ENCODE peak calls at places on chromosome 7, in nine cellular contexts. M is activated T-helper 1 cell treated with anti-CD3 and anti-CD28 coated beads, Interleukin-2, amount 50 U/mL, for 16 hours; Y is LoVo; X is Calu3; S is DMS 273 treated with DMSO at 0.1 percent for 48 hours; F is PC-9; B is Daoy; H is mucosa of gallbladder; T is T-helper 2 cell. G is an unnamed sample.

GRCh38 chr7:21514071-21514470 is 28.8 kb upstream of the DNAH11 start:
- DNase-seq in M (no peak), Y (no peak), X (no peak), S (no peak), F (no peak), B (no peak), H (no peak), T (no peak), G (no peak)

GRCh38 chr7:87316846-87317545 is 28.5 kb upstream of the CROT start:
- DNase-seq in M (no peak), Y (peak), X (no peak), S (no peak), F (peak), B (peak), H (no peak), T (no peak), G (no peak)

GRCh38 chr7:21914671-21915070 is 31.0 kb downstream of the CDCA7L start:
- DNase-seq in M (no peak), Y (no peak), X (no peak), S (no peak), F (no peak), B (no peak), H (no peak), T (no peak), G (no peak)

GRCh38 chr7:44224951-44225565 is 24.3 kb downstream of the YKT6 start:
- DNase-seq in M (no peak), Y (no peak), X (no peak), S (no peak), F (no peak), B (no peak), H (no peak), T (no peak), G (no peak)

GRCh38 chr7:156090988-156091387 is 278.7 kb upstream of the SHH start:
- DNase-seq in M (no peak), Y (no peak), X (no peak), S (no peak), F (no peak), B (no peak), H (no peak), T (no peak), G (no peak)

GRCh38 chr7:21944616-21945373 is 904 bp downstream of the CDCA7L start:
- DNase-seq in M (no peak), Y (peak), X (peak), S (peak), F (peak), B (peak), H (peak), T (no peak), G (peak)

GRCh38 chr7:108358553-108358952 is 97.7 kb downstream of the NRCAM start:
- DNase-seq in M (no peak), Y (peak), X (peak), S (peak), F (peak), B (peak), H (peak), T (no peak), G (no peak)

GRCh38 chr7:116098175-116098574 is 67.6 kb upstream of the TFEC start:
- DNase-seq in M (no peak), Y (no peak), X (no peak), S (no peak), F (no peak), B (no peak), H (no peak), T (no peak), G (no peak)

GRCh38 chr7:127632276-127632910 is 14.5 kb upstream of the PAX4 start:
- DNase-seq in M (no peak), Y (no peak), X (no peak), S (no peak), F (no peak), B (no peak), H (no peak), T (no peak), G (no peak)

GRCh38 chr7:13979671-13980438 is 9.6 kb downstream of the ETV1 start:
- DNase-seq in M (no peak), Y (no peak), X (no peak), S (no peak), F (no peak), B (no peak), H (no peak), T (no peak), G (no peak)

GRCh38 chr7:135320277-135320676 is 86.6 kb downstream of the STRA8 start:
- DNase-seq in M (no peak), Y (peak), X (peak), S (peak), F (no peak), B (peak), H (peak), T (no peak), G (peak)

GRCh38 chr7:139696547-139696946 is 81.3 kb downstream of the HIPK2 start:
- DNase-seq in M (no peak), Y (no peak), X (no peak), S (no peak), F (no peak), B (no peak), H (no peak), T (no peak), G (no peak)

GRCh38 chr7:152180587-152180986 is 155.1 kb downstream of the GALNT11 start:
- DNase-seq in M (no peak), Y (no peak), X (no peak), S (no peak), F (no peak), B (peak), H (no peak), T (no peak), G (no peak)

GRCh38 chr7:151689196-151689971 is 169.7 kb upstream of the RHEB start:
- DNase-seq in M (no peak), Y (no peak), X (peak), S (no peak), F (peak), B (peak), H (peak), T (no peak), G (no peak)

GRCh38 chr7:150800576-150801241 is at the start of gene TMEM176A:
- DNase-seq in M (no peak), Y (no peak), X (no peak), S (no peak), F (no peak), B (no peak), H (no peak), T (no peak), G (no peak)

GRCh38 chr7:10282909-10283308 is 690.8 kb upstream of the PHF14 start:
- DNase-seq in M (no peak), Y (no peak), X (no peak), S (no peak), F (no peak), B (no peak), H (no peak), T (no peak), G (no peak)

GRCh38 chr7:96657347-96658010 is 52.2 kb downstream of the SEM1 start:
- DNase-seq in M (no peak), Y (no peak), X (no peak), S (no peak), F (no peak), B (peak), H (no peak), T (no peak), G (no peak)